ENCODE peak calls at places on chromosomes 12 and 14, in ten cellular contexts. One of them, this sample, is unnamed. For H3K4me1, the result is how much of the 10 kb centered on the place peaks cover.

GRCh38 chr12:127619869-127620769 is 646.9 kb upstream of the TMEM132C start:
- DNase-seq in vagina: no peak
- DNase-seq in tibial artery: no peak
- DNase-seq in spleen: no peak
- DNase-seq in GM23248: no peak
- DNase-seq in CD8-positive, alpha-beta memory T cell: no peak
- DNase-seq in neural progenitor cell: peak
- DNase-seq in kidney: no peak
- DNase-seq in thoracic aorta: no peak
- DNase-seq in lower lobe of right lung: no peak
- DNase-seq in this sample: no peak

GRCh38 chr12:18895946-18896345 is 158.0 kb downstream of the CAPZA3 start:
- DNase-seq in vagina: no peak
- DNase-seq in tibial artery: no peak
- DNase-seq in spleen: no peak
- DNase-seq in GM23248: no peak
- DNase-seq in CD8-positive, alpha-beta memory T cell: no peak
- DNase-seq in neural progenitor cell: peak
- DNase-seq in kidney: peak
- DNase-seq in thoracic aorta: no peak
- DNase-seq in lower lobe of right lung: no peak
- DNase-seq in this sample: no peak

GRCh38 chr14:61470261-61470953 is 149.0 kb downstream of the PRKCH start:
- DNase-seq in vagina: no peak
- DNase-seq in tibial artery: no peak
- DNase-seq in spleen: no peak
- DNase-seq in GM23248: peak
- DNase-seq in CD8-positive, alpha-beta memory T cell: no peak
- DNase-seq in neural progenitor cell: peak
- DNase-seq in kidney: no peak
- DNase-seq in thoracic aorta: no peak
- DNase-seq in lower lobe of right lung: no peak
- DNase-seq in this sample: no peak

GRCh38 chr14:95068091-95068490 is 89.2 kb downstream of the DICER1 start:
- DNase-seq in vagina: no peak
- DNase-seq in tibial artery: peak
- DNase-seq in spleen: no peak
- DNase-seq in GM23248: no peak
- DNase-seq in CD8-positive, alpha-beta memory T cell: no peak
- DNase-seq in neural progenitor cell: no peak
- DNase-seq in kidney: no peak
- DNase-seq in thoracic aorta: no peak
- DNase-seq in lower lobe of right lung: no peak
- DNase-seq in this sample: no peak

GRCh38 chr12:116244001-116244400 is 33.5 kb downstream of the MED13L start:
- DNase-seq in vagina: no peak
- DNase-seq in tibial artery: no peak
- DNase-seq in spleen: no peak
- DNase-seq in GM23248: no peak
- DNase-seq in CD8-positive, alpha-beta memory T cell: no peak
- DNase-seq in neural progenitor cell: no peak
- DNase-seq in kidney: no peak
- DNase-seq in thoracic aorta: no peak
- DNase-seq in lower lobe of right lung: no peak
- DNase-seq in this sample: no peak

GRCh38 chr12:54000105-54000773 is at the start of gene HOXC9:
- DNase-seq in vagina: no peak
- DNase-seq in tibial artery: no peak
- DNase-seq in spleen: no peak
- DNase-seq in GM23248: peak
- DNase-seq in CD8-positive, alpha-beta memory T cell: no peak
- DNase-seq in neural progenitor cell: no peak
- DNase-seq in kidney: peak
- DNase-seq in thoracic aorta: no peak
- DNase-seq in lower lobe of right lung: no peak
- DNase-seq in this sample: no peak

GRCh38 chr12:53736602-53737493 is 9.6 kb upstream of the CALCOCO1 start:
- DNase-seq in vagina: no peak
- DNase-seq in tibial artery: no peak
- DNase-seq in spleen: no peak
- DNase-seq in GM23248: no peak
- DNase-seq in CD8-positive, alpha-beta memory T cell: no peak
- DNase-seq in neural progenitor cell: peak
- DNase-seq in kidney: no peak
- DNase-seq in thoracic aorta: no peak
- DNase-seq in lower lobe of right lung: no peak
- DNase-seq in this sample: no peak

GRCh38 chr12:104215638-104216297 is at the start of gene TXNRD1:
- DNase-seq in vagina: peak
- DNase-seq in tibial artery: peak
- DNase-seq in spleen: peak
- DNase-seq in GM23248: peak
- DNase-seq in CD8-positive, alpha-beta memory T cell: peak
- DNase-seq in neural progenitor cell: peak
- DNase-seq in kidney: peak
- DNase-seq in thoracic aorta: peak
- DNase-seq in lower lobe of right lung: peak
- DNase-seq in this sample: peak

GRCh38 chr12:84619053-84619452 is 293.5 kb downstream of the SLC6A15 start:
- DNase-seq in vagina: no peak
- DNase-seq in tibial artery: no peak
- DNase-seq in spleen: no peak
- DNase-seq in GM23248: peak
- DNase-seq in CD8-positive, alpha-beta memory T cell: no peak
- DNase-seq in neural progenitor cell: no peak
- DNase-seq in kidney: no peak
- DNase-seq in thoracic aorta: no peak
- DNase-seq in lower lobe of right lung: no peak
- DNase-seq in this sample: no peak

GRCh38 chr12:82688035-82688501 is 1.4 kb downstream of the TMTC2 start:
- DNase-seq in vagina: no peak
- DNase-seq in tibial artery: no peak
- DNase-seq in spleen: no peak
- DNase-seq in GM23248: peak
- DNase-seq in CD8-positive, alpha-beta memory T cell: no peak
- DNase-seq in neural progenitor cell: peak
- DNase-seq in kidney: no peak
- DNase-seq in thoracic aorta: no peak
- DNase-seq in lower lobe of right lung: no peak
- DNase-seq in this sample: no peak

GRCh38 chr12:123265851-123266678 is 5.6 kb downstream of the CDK2AP1 start:
- DNase-seq in vagina: no peak
- DNase-seq in tibial artery: no peak
- DNase-seq in spleen: no peak
- DNase-seq in GM23248: no peak
- DNase-seq in CD8-positive, alpha-beta memory T cell: no peak
- DNase-seq in neural progenitor cell: no peak
- DNase-seq in kidney: peak
- DNase-seq in thoracic aorta: no peak
- DNase-seq in lower lobe of right lung: peak
- DNase-seq in this sample: no peak

GRCh38 chr12:52568111-52568510 is 5.5 kb downstream of the KRT74 start:
- DNase-seq in vagina: no peak
- DNase-seq in tibial artery: no peak
- DNase-seq in spleen: no peak
- DNase-seq in GM23248: no peak
- DNase-seq in CD8-positive, alpha-beta memory T cell: no peak
- DNase-seq in neural progenitor cell: no peak
- DNase-seq in kidney: peak
- DNase-seq in thoracic aorta: no peak
- DNase-seq in lower lobe of right lung: no peak
- DNase-seq in this sample: no peak

GRCh38 chr12:131098178-131098981 is 144.7 kb downstream of the ADGRD1 start:
- DNase-seq in vagina: no peak
- DNase-seq in tibial artery: no peak
- DNase-seq in spleen: peak
- DNase-seq in GM23248: no peak
- DNase-seq in CD8-positive, alpha-beta memory T cell: peak
- DNase-seq in neural progenitor cell: no peak
- DNase-seq in kidney: peak
- DNase-seq in thoracic aorta: no peak
- DNase-seq in lower lobe of right lung: peak
- DNase-seq in this sample: no peak

GRCh38 chr12:131094831-131095805 is 141.4 kb downstream of the ADGRD1 start:
- DNase-seq in vagina: no peak
- DNase-seq in tibial artery: peak
- DNase-seq in spleen: peak
- DNase-seq in GM23248: no peak
- DNase-seq in CD8-positive, alpha-beta memory T cell: peak
- DNase-seq in neural progenitor cell: no peak
- DNase-seq in kidney: peak
- DNase-seq in thoracic aorta: no peak
- DNase-seq in lower lobe of right lung: peak
- DNase-seq in this sample: no peak

GRCh38 chr12:131095826-131096680 is 142.3 kb downstream of the ADGRD1 start:
- DNase-seq in vagina: no peak
- DNase-seq in tibial artery: no peak
- DNase-seq in spleen: peak
- DNase-seq in GM23248: no peak
- DNase-seq in CD8-positive, alpha-beta memory T cell: peak
- DNase-seq in neural progenitor cell: no peak
- DNase-seq in kidney: no peak
- DNase-seq in thoracic aorta: no peak
- DNase-seq in lower lobe of right lung: peak
- DNase-seq in this sample: no peak

GRCh38 chr12:131097247-131098177 is 143.8 kb downstream of the ADGRD1 start:
- DNase-seq in vagina: no peak
- DNase-seq in tibial artery: peak
- DNase-seq in spleen: peak
- DNase-seq in GM23248: no peak
- DNase-seq in CD8-positive, alpha-beta memory T cell: peak
- DNase-seq in neural progenitor cell: no peak
- DNase-seq in kidney: peak
- DNase-seq in thoracic aorta: no peak
- DNase-seq in lower lobe of right lung: peak
- DNase-seq in this sample: no peak

DNA sequence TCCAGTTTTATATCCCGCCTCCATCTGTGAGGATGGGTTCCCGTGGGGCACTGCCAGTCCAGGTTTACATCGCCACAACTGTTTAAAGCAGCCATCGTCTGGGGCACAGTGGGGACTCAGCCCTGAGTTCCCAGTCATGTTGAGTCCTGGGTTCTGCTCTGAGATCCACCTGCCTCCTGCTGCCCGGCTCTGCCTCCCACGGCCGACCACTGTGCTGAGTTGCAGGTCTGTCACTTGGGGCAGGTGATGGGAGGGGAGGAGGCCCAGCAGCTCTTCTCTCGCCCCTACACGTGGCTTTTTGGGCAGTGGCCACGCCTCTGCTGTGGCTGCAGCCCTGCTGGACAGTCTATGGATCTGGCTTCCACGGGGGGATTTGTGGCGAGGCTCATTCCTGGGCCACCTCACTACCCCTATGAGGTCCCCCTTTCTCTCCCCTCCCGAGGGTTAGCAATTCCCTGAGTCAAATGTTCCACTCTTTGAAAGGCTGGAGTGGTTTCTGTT is 143.0 kb downstream of the ADGRD1 start:
- DNase-seq in vagina: no peak
- DNase-seq in tibial artery: peak
- DNase-seq in spleen: peak
- DNase-seq in GM23248: no peak
- DNase-seq in CD8-positive, alpha-beta memory T cell: peak
- DNase-seq in neural progenitor cell: no peak
- DNase-seq in kidney: peak
- DNase-seq in thoracic aorta: no peak
- DNase-seq in lower lobe of right lung: peak
- DNase-seq in this sample: no peak
- H3K4me1 ChIP-seq in vagina: under half
- H3K4me1 ChIP-seq in tibial artery: under half
- H3K4me1 ChIP-seq in spleen: under half
- H3K4me1 ChIP-seq in GM23248: under half
- H3K4me1 ChIP-seq in CD8-positive, alpha-beta memory T cell: under half
- H3K4me1 ChIP-seq in neural progenitor cell: under half
- H3K4me1 ChIP-seq in kidney: under half
- H3K4me1 ChIP-seq in thoracic aorta: under half
- H3K4me1 ChIP-seq in lower lobe of right lung: under half
- H3K4me1 ChIP-seq in this sample: under half

DNA sequence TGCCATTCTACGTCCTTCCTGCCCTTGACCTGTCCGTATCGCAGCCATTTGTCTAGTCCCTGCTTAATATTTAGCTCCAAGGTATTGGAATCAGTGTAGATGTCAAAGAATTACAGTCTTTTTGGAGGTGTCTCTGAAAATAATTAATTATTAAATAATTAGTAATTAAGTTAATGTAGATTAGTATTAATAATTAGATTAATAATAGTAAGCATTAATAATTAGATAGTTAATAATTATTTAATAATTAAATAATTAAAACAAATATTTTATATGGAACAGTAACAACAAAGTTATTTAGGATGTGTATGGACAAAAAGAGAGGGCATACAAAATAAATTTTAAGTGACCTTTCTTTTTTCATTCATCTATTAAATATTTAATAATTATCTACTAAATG is 639.6 kb downstream of the AACS start:
- DNase-seq in vagina: no peak
- DNase-seq in tibial artery: no peak
- DNase-seq in spleen: no peak
- DNase-seq in GM23248: no peak
- DNase-seq in CD8-positive, alpha-beta memory T cell: no peak
- DNase-seq in neural progenitor cell: no peak
- DNase-seq in kidney: no peak
- DNase-seq in thoracic aorta: no peak
- DNase-seq in lower lobe of right lung: no peak
- DNase-seq in this sample: no peak
- H3K27ac ChIP-seq in vagina: no peak
- H3K27ac ChIP-seq in tibial artery: no peak
- H3K27ac ChIP-seq in spleen: no peak
- H3K27ac ChIP-seq in GM23248: no peak
- H3K27ac ChIP-seq in CD8-positive, alpha-beta memory T cell: no peak
- H3K27ac ChIP-seq in neural progenitor cell: no peak
- H3K27ac ChIP-seq in kidney: no peak
- H3K27ac ChIP-seq in thoracic aorta: no peak
- H3K27ac ChIP-seq in lower lobe of right lung: no peak
- H3K27ac ChIP-seq in this sample: no peak

GRCh38 chr12:8969861-8970411 is 19.4 kb upstream of the KLRG1 start:
- DNase-seq in vagina: no peak
- DNase-seq in tibial artery: no peak
- DNase-seq in spleen: no peak
- DNase-seq in GM23248: no peak
- DNase-seq in CD8-positive, alpha-beta memory T cell: no peak
- DNase-seq in neural progenitor cell: no peak
- DNase-seq in kidney: no peak
- DNase-seq in thoracic aorta: no peak
- DNase-seq in lower lobe of right lung: no peak
- DNase-seq in this sample: no peak
- H3K4me1 ChIP-seq in vagina: under half
- H3K4me1 ChIP-seq in tibial artery: under half
- H3K4me1 ChIP-seq in spleen: under half
- H3K4me1 ChIP-seq in GM23248: under half
- H3K4me1 ChIP-seq in CD8-positive, alpha-beta memory T cell: under half
- H3K4me1 ChIP-seq in neural progenitor cell: under half
- H3K4me1 ChIP-seq in kidney: under half
- H3K4me1 ChIP-seq in thoracic aorta: under half
- H3K4me1 ChIP-seq in lower lobe of right lung: under half
- H3K4me1 ChIP-seq in this sample: under half

DNA sequence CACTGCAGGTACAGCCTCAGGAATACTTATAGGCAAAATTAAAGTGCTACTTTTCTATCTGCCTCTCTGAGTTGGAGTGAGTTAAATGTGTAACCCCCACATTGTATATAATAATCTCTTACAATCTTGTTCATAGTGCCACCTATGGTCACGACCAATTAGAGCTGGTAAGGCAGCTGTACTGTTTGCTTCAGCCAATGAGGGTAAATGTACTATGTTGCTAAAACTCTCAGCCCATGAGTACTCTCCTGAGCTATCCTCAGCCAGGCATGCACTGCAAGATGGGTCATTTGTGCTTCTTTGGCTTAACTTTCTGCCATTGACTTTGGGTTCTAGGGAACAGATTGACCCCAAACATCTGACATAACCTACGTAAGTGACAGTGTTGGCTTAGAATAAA is 15.0 kb upstream of the MDM2 start:
- DNase-seq in vagina: no peak
- DNase-seq in tibial artery: no peak
- DNase-seq in spleen: no peak
- DNase-seq in GM23248: peak
- DNase-seq in CD8-positive, alpha-beta memory T cell: no peak
- DNase-seq in neural progenitor cell: peak
- DNase-seq in kidney: no peak
- DNase-seq in thoracic aorta: no peak
- DNase-seq in lower lobe of right lung: no peak
- DNase-seq in this sample: no peak
- H3K27ac ChIP-seq in vagina: no peak
- H3K27ac ChIP-seq in tibial artery: no peak
- H3K27ac ChIP-seq in spleen: no peak
- H3K27ac ChIP-seq in GM23248: no peak
- H3K27ac ChIP-seq in CD8-positive, alpha-beta memory T cell: no peak
- H3K27ac ChIP-seq in neural progenitor cell: no peak
- H3K27ac ChIP-seq in kidney: no peak
- H3K27ac ChIP-seq in thoracic aorta: no peak
- H3K27ac ChIP-seq in lower lobe of right lung: no peak
- H3K27ac ChIP-seq in this sample: no peak